ENCODE peak calls at places on chromosomes 1 and 21, in ten cellular contexts. N is HCT116; V is ascending aorta; X is thyroid gland; P is omental fat pad; A is CD8-positive, alpha-beta T cell; G is cardiac fibroblast; Z is left ventricle myocardium inferior; M is GM23338; J is RWPE1. L is an unnamed sample.

GRCh38 chr1:37040773-37041172 is 6.5 kb upstream of the GRIK3 start:
- DNase-seq in N (no peak), V (no peak), X (no peak), P (no peak), A (no peak), G (no peak), Z (no peak), M (no peak), J (no peak), L (no peak)

GRCh38 chr21:36849461-36849860 is 117.0 kb downstream of the HLCS start:
- DNase-seq in N (no peak), V (no peak), X (peak), P (no peak), A (no peak), G (no peak), Z (no peak), M (no peak), J (no peak), L (no peak)

GRCh38 chr1:80731241-80731894 is 1069.4 kb upstream of the ADGRL2 start:
- DNase-seq in N (no peak), V (no peak), X (no peak), P (no peak), A (no peak), G (no peak), Z (peak), M (no peak), J (no peak), L (no peak)

GRCh38 chr1:31691951-31692350 is 11.9 kb downstream of the COL16A1 start:
- DNase-seq in N (no peak), V (no peak), X (no peak), P (no peak), A (no peak), G (no peak), Z (no peak), M (no peak), J (no peak), L (no peak)

GRCh38 chr21:14321042-14321441 is 61.9 kb downstream of the HSPA13 start:
- DNase-seq in N (no peak), V (no peak), X (no peak), P (no peak), A (no peak), G (peak), Z (no peak), M (no peak), J (peak), L (no peak)

GRCh38 chr1:116806671-116807070 is 52.4 kb downstream of the CD2 start:
- DNase-seq in N (no peak), V (no peak), X (no peak), P (no peak), A (no peak), G (no peak), Z (no peak), M (no peak), J (no peak), L (no peak)

GRCh38 chr1:180486092-180486491 is 16.3 kb downstream of the ACBD6 start:
- DNase-seq in N (no peak), V (no peak), X (no peak), P (no peak), A (no peak), G (no peak), Z (no peak), M (peak), J (no peak), L (no peak)

GRCh38 chr21:42195378-42196031 is 23.4 kb upstream of the ABCG1 start:
- DNase-seq in N (no peak), V (no peak), X (peak), P (no peak), A (no peak), G (peak), Z (peak), M (no peak), J (no peak), L (no peak)

GRCh38 chr1:16254263-16254948 is 17.4 kb upstream of the CPLANE2 start:
- DNase-seq in N (no peak), V (no peak), X (no peak), P (no peak), A (no peak), G (peak), Z (no peak), M (no peak), J (no peak), L (no peak)

GRCh38 chr1:17624540-17625256 is 85.2 kb downstream of the ARHGEF10L start:
- DNase-seq in N (peak), V (peak), X (no peak), P (peak), A (no peak), G (peak), Z (peak), M (no peak), J (peak), L (no peak)

GRCh38 chr1:43452789-43453441 is 816 bp downstream of the HYI start:
- DNase-seq in N (no peak), V (no peak), X (peak), P (no peak), A (no peak), G (peak), Z (no peak), M (peak), J (peak), L (peak)

GRCh38 chr21:15730484-15731242 is 881 bp downstream of the USP25 start:
- DNase-seq in N (no peak), V (no peak), X (peak), P (no peak), A (peak), G (peak), Z (no peak), M (peak), J (no peak), L (no peak)

GRCh38 chr1:32892368-32893197 is 6.3 kb downstream of the HPCA start:
- DNase-seq in N (no peak), V (no peak), X (peak), P (no peak), A (peak), G (peak), Z (no peak), M (peak), J (peak), L (no peak)

GRCh38 chr1:31734582-31735107 is 29.5 kb downstream of the ADGRB2 start:
- DNase-seq in N (no peak), V (no peak), X (no peak), P (no peak), A (no peak), G (no peak), Z (no peak), M (no peak), J (no peak), L (no peak)

GRCh38 chr1:36359911-36360310 is 25.8 kb downstream of the STK40 start:
- DNase-seq in N (no peak), V (no peak), X (peak), P (no peak), A (peak), G (peak), Z (no peak), M (no peak), J (no peak), L (no peak)

GRCh38 chr1:221315330-221315729 is 426.6 kb downstream of the DUSP10 start:
- DNase-seq in N (no peak), V (no peak), X (no peak), P (no peak), A (no peak), G (peak), Z (no peak), M (no peak), J (no peak), L (no peak)

GRCh38 chr1:29186252-29186651 is 4.6 kb upstream of the SRSF4 start:
- DNase-seq in N (no peak), V (no peak), X (no peak), P (no peak), A (no peak), G (no peak), Z (no peak), M (no peak), J (no peak), L (no peak)

GRCh38 chr1:232276651-232277050 is 353.3 kb downstream of the SIPA1L2 start:
- DNase-seq in N (no peak), V (no peak), X (no peak), P (no peak), A (no peak), G (no peak), Z (no peak), M (no peak), J (no peak), L (no peak)

GRCh38 chr21:30629173-30629572 is 5.8 kb upstream of the KRTAP20-2 start:
- DNase-seq in N (no peak), V (no peak), X (no peak), P (no peak), A (no peak), G (no peak), Z (no peak), M (no peak), J (no peak), L (no peak)

GRCh38 chr1:87956072-87956471 is 627.4 kb downstream of the LMO4 start:
- DNase-seq in N (peak), V (peak), X (no peak), P (no peak), A (no peak), G (peak), Z (peak), M (no peak), J (peak), L (no peak)

GRCh38 chr1:56501888-56502287 is 77.5 kb downstream of the PLPP3 start:
- DNase-seq in N (no peak), V (no peak), X (no peak), P (no peak), A (no peak), G (no peak), Z (no peak), M (no peak), J (no peak), L (peak)

GRCh38 chr21:36323032-36323431 is 3.0 kb downstream of the MORC3 start:
- DNase-seq in N (no peak), V (no peak), X (no peak), P (no peak), A (no peak), G (peak), Z (no peak), M (no peak), J (no peak), L (no peak)

GRCh38 chr1:916173-917075 is 7.3 kb upstream of the SAMD11 start:
- DNase-seq in N (no peak), V (no peak), X (no peak), P (no peak), A (no peak), G (no peak), Z (peak), M (no peak), J (no peak), L (no peak)

GRCh38 chr1:166283190-166283589 is 116.4 kb upstream of the FAM78B start:
- DNase-seq in N (no peak), V (no peak), X (no peak), P (no peak), A (no peak), G (no peak), Z (no peak), M (no peak), J (no peak), L (no peak)

GRCh38 chr1:196661345-196661744 is 9.5 kb downstream of the CFH start:
- DNase-seq in N (no peak), V (no peak), X (no peak), P (no peak), A (no peak), G (no peak), Z (no peak), M (no peak), J (no peak), L (no peak)

GRCh38 chr1:53366901-53367502 is 39.1 kb upstream of the LRP8 start:
- DNase-seq in N (no peak), V (no peak), X (no peak), P (no peak), A (no peak), G (no peak), Z (no peak), M (no peak), J (no peak), L (peak)

GRCh38 chr1:9960705-9961562 is 17.7 kb downstream of the NMNAT1 start:
- DNase-seq in N (no peak), V (no peak), X (peak), P (no peak), A (no peak), G (peak), Z (no peak), M (peak), J (no peak), L (no peak)

GRCh38 chr21:35984654-35985366 is 75.5 kb downstream of the SETD4 start:
- DNase-seq in N (no peak), V (no peak), X (no peak), P (no peak), A (no peak), G (no peak), Z (no peak), M (peak), J (no peak), L (no peak)

GRCh38 chr1:232509570-232509969 is 120.4 kb downstream of the SIPA1L2 start:
- DNase-seq in N (no peak), V (no peak), X (no peak), P (no peak), A (no peak), G (peak), Z (peak), M (peak), J (no peak), L (no peak)

DNA sequence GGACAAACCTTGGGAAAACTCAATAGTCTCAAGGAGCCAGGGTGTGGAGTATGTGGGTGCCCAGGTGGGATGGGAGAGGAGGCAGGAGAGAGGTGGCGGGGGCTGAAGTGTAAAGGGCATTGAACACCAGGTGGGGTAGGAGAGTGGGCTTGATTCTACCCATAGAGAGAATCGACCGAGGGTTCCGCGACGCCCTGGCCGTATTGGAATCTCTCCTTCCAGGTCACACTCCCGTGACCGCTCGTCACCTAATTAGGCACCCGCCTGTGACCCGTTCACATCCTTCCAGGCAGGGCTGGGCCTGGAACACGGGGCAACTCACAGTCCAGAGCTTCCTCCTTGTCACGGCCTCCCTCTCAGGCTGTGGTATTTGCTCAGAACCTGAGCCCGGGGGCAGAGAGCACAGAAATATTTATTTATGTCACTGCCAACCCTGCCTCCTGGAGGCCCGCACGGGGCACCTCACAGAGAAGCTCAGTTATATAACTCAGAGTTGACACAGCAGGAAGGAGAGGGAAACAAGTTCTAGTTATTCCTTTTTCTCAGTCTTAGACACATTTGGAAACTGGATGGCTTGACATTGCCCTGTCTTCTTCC is 12.0 kb downstream of the NCMAP start:
- DNase-seq in N (no peak), V (no peak), X (peak), P (no peak), A (peak), G (no peak), Z (no peak), M (peak), J (no peak), L (no peak)
- TF ChIP-seq CTCF in N (no peak), V (no peak), X (peak), P (no peak), A (no peak), G (no peak), Z (no peak), M (no peak), J (no peak), L (no peak)

GRCh38 chr1:153628638-153629342 is 556 bp downstream of the S100A1 start:
- DNase-seq in N (no peak), V (no peak), X (no peak), P (no peak), A (no peak), G (no peak), Z (no peak), M (no peak), J (no peak), L (no peak)

GRCh38 chr1:153626929-153627796 is at the start of gene S100A13:
- DNase-seq in N (peak), V (no peak), X (peak), P (no peak), A (no peak), G (peak), Z (peak), M (peak), J (peak), L (peak)

GRCh38 chr1:153626477-153626928 is 802 bp downstream of the S100A13 start:
- DNase-seq in N (no peak), V (no peak), X (no peak), P (no peak), A (no peak), G (no peak), Z (no peak), M (no peak), J (no peak), L (no peak)

GRCh38 chr1:153629343-153629665 is 1.1 kb downstream of the S100A1 start:
- DNase-seq in N (no peak), V (no peak), X (no peak), P (no peak), A (no peak), G (no peak), Z (no peak), M (no peak), J (no peak), L (no peak)

DNA sequence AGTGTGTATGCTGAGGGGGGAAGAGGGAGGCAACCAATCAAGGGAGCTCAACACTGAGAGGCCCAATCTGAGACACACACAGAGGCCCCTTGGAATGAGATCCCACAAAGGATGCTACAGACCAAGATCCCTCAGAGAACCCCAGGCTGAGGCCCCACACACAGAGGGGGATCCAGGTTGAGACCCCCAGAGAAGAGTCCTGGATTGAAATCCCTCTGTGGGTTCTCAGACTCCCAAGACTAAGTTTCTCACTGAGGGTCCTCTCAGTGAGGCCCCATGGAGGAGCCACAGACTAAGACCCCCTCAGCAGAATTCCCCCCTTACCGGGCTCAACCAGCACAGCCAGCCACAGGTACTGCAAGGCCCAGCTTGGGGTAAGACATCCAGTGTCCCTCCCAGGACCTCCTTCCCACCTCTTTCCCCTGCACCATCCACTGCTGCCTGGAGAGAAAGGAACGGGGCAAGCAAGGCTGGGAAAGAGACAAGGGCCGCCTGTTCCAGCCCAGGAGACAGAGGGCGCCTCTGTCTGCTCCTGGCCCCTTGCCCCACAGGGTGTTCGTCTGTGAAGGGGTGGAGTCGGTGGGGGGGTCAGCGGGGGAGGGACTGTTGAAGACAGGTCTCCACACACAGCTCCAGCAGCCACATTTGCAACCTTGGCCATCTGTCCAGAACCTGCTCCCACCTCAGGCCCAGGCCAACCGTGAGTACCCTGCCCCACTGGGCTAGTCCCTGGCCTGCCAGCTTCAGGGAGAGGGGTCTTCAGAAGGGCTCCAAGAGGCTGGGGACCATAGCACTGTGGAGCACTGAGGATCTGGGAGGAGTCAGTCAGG is at the start of gene S100A1:
- DNase-seq in N (no peak), V (no peak), X (peak), P (no peak), A (peak), G (no peak), Z (peak), M (no peak), J (no peak), L (no peak)
- TF ChIP-seq CTCF in N (no peak), V (peak), X (no peak), P (no peak), A (no peak), G (no peak), Z (no peak), M (peak), J (peak), L (peak)

GRCh38 chr1:8353386-8353785 is 35.5 kb downstream of the SLC45A1 start:
- DNase-seq in N (no peak), V (no peak), X (peak), P (no peak), A (no peak), G (no peak), Z (no peak), M (no peak), J (no peak), L (no peak)

GRCh38 chr1:8352886-8353285 is 35.0 kb downstream of the SLC45A1 start:
- DNase-seq in N (no peak), V (no peak), X (peak), P (no peak), A (no peak), G (no peak), Z (no peak), M (no peak), J (no peak), L (no peak)

GRCh38 chr1:8350914-8351684 is 33.2 kb downstream of the SLC45A1 start:
- DNase-seq in N (no peak), V (no peak), X (peak), P (no peak), A (no peak), G (no peak), Z (no peak), M (no peak), J (no peak), L (no peak)

GRCh38 chr1:8352471-8352845 is 34.5 kb downstream of the SLC45A1 start:
- DNase-seq in N (no peak), V (no peak), X (no peak), P (no peak), A (no peak), G (no peak), Z (no peak), M (no peak), J (no peak), L (no peak)

DNA sequence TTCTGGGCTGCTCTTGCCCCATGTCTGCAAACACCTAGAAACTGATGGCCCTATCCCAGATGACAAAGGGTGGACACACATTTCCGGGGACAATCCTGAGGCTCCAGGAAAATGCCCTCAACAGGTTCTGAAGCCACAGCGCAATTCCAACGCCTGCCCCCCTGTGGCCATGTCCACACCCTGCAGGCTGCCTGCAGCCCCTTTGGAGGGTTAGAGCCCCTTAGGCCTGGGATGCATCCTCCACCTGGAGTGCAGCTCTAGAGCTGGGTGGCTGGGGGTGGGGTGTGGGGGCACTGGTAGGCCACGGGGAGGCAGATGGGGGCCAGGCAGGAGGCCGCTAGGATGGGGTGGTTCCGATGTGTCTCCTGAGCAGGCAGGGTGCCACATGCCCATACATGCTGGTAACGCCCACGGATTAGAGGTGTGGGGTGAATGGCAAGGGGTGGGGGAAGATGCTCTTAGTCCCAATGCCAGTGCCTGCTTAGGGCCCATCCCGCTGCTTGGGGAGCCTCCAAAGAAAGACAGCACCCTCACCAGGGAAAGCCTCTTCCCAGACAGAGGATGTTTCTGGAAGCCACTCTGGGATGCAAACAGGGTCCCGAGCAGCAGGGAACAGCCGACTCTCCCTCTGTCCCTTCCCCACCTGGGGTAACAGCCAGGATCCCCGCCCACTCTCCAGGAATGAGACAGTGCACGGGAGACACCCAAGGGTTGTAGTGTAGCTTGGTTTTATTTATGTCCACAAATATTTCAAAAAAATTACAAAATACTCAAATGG is 34.0 kb downstream of the SLC45A1 start:
- DNase-seq in N (no peak), V (no peak), X (peak), P (no peak), A (no peak), G (no peak), Z (no peak), M (peak), J (peak), L (peak)
- TF ChIP-seq CTCF in N (peak), V (peak), X (peak), P (no peak), A (peak), G (peak), Z (peak), M (peak), J (peak), L (peak)

GRCh38 chr1:229842302-229843255 is 216.5 kb downstream of the URB2 start:
- DNase-seq in N (no peak), V (no peak), X (no peak), P (no peak), A (no peak), G (no peak), Z (no peak), M (no peak), J (no peak), L (no peak)

GRCh38 chr1:229836324-229836723 is 210.3 kb downstream of the URB2 start:
- DNase-seq in N (no peak), V (no peak), X (no peak), P (no peak), A (no peak), G (no peak), Z (no peak), M (no peak), J (no peak), L (no peak)

GRCh38 chr1:229843627-229844238 is 217.7 kb downstream of the URB2 start:
- DNase-seq in N (peak), V (no peak), X (peak), P (no peak), A (no peak), G (peak), Z (peak), M (no peak), J (peak), L (no peak)

GRCh38 chr1:229841230-229841629 is 215.2 kb downstream of the URB2 start:
- DNase-seq in N (no peak), V (no peak), X (no peak), P (no peak), A (no peak), G (no peak), Z (no peak), M (no peak), J (peak), L (no peak)

GRCh38 chr1:229839800-229840199 is 213.8 kb downstream of the URB2 start:
- DNase-seq in N (no peak), V (no peak), X (no peak), P (no peak), A (no peak), G (no peak), Z (no peak), M (no peak), J (no peak), L (no peak)
- TF ChIP-seq CTCF in N (no peak), V (no peak), X (no peak), P (no peak), A (no peak), G (no peak), Z (no peak), M (peak), J (no peak), L (peak)

L was measured in type B pancreatic cell.